ENCODE peak calls at places on chromosomes 6 and 20, in eight cellular contexts. One of them, this sample, is unnamed. For H3K4me1, the result is how much of the 10 kb centered on the place peaks cover.

GRCh38 chr20:58547527-58548475 is 32.6 kb upstream of the APCDD1L start:
- DNase-seq in endothelial cell of umbilical vein: peak
- DNase-seq in transverse colon: no peak
- DNase-seq in breast epithelium: no peak
- DNase-seq in A549: no peak
- DNase-seq in ascending aorta: no peak
- DNase-seq in heart left ventricle: no peak
- DNase-seq in pancreas: no peak
- DNase-seq in this sample: no peak

GRCh38 chr20:63183422-63184146 is 32.3 kb downstream of the YTHDF1 start:
- DNase-seq in transverse colon: peak
- DNase-seq in A549: peak
- DNase-seq in breast epithelium: no peak
- DNase-seq in ascending aorta: no peak
- DNase-seq in heart left ventricle: no peak
- DNase-seq in endothelial cell of umbilical vein: peak
- DNase-seq in pancreas: peak
- DNase-seq in this sample: peak

GRCh38 chr6:170221753-170222400 is 69.0 kb downstream of the DLL1 start:
- DNase-seq in transverse colon: peak
- DNase-seq in ascending aorta: no peak
- DNase-seq in heart left ventricle: no peak
- DNase-seq in pancreas: no peak
- DNase-seq in A549: no peak
- DNase-seq in endothelial cell of umbilical vein: no peak
- DNase-seq in breast epithelium: no peak
- DNase-seq in this sample: peak

GRCh38 chr20:1308067-1308701 is 20.8 kb downstream of the SDCBP2 start:
- DNase-seq in breast epithelium: no peak
- DNase-seq in A549: no peak
- DNase-seq in ascending aorta: no peak
- DNase-seq in transverse colon: no peak
- DNase-seq in heart left ventricle: no peak
- DNase-seq in endothelial cell of umbilical vein: no peak
- DNase-seq in pancreas: no peak
- DNase-seq in this sample: no peak

GRCh38 chr6:75113446-75113845 is 92.4 kb downstream of the COL12A1 start:
- DNase-seq in transverse colon: no peak
- DNase-seq in ascending aorta: no peak
- DNase-seq in pancreas: no peak
- DNase-seq in endothelial cell of umbilical vein: no peak
- DNase-seq in breast epithelium: no peak
- DNase-seq in A549: no peak
- DNase-seq in heart left ventricle: no peak
- DNase-seq in this sample: no peak

GRCh38 chr6:43990627-43991619 is 136.3 kb downstream of the MRPL14 start:
- DNase-seq in endothelial cell of umbilical vein: no peak
- DNase-seq in pancreas: no peak
- DNase-seq in A549: no peak
- DNase-seq in ascending aorta: no peak
- DNase-seq in transverse colon: peak
- DNase-seq in breast epithelium: no peak
- DNase-seq in heart left ventricle: no peak
- DNase-seq in this sample: no peak

GRCh38 chr6:151027936-151028838 is 162.7 kb downstream of the MTHFD1L start:
- DNase-seq in pancreas: no peak
- DNase-seq in ascending aorta: no peak
- DNase-seq in transverse colon: no peak
- DNase-seq in A549: no peak
- DNase-seq in endothelial cell of umbilical vein: no peak
- DNase-seq in breast epithelium: no peak
- DNase-seq in heart left ventricle: no peak
- DNase-seq in this sample: no peak

GRCh38 chr6:158627940-158628211 is 16.7 kb downstream of the DYNLT1 start:
- DNase-seq in pancreas: no peak
- DNase-seq in endothelial cell of umbilical vein: no peak
- DNase-seq in ascending aorta: no peak
- DNase-seq in heart left ventricle: no peak
- DNase-seq in transverse colon: no peak
- DNase-seq in A549: no peak
- DNase-seq in breast epithelium: no peak
- DNase-seq in this sample: no peak

GRCh38 chr6:4359108-4359710 is 223.8 kb upstream of the ECI2 start:
- DNase-seq in endothelial cell of umbilical vein: no peak
- DNase-seq in pancreas: no peak
- DNase-seq in transverse colon: no peak
- DNase-seq in A549: no peak
- DNase-seq in ascending aorta: no peak
- DNase-seq in breast epithelium: no peak
- DNase-seq in heart left ventricle: no peak
- DNase-seq in this sample: no peak

GRCh38 chr20:24859539-24859938 is 89.5 kb upstream of the CST7 start:
- DNase-seq in endothelial cell of umbilical vein: no peak
- DNase-seq in A549: no peak
- DNase-seq in pancreas: no peak
- DNase-seq in heart left ventricle: no peak
- DNase-seq in breast epithelium: no peak
- DNase-seq in ascending aorta: no peak
- DNase-seq in transverse colon: no peak
- DNase-seq in this sample: no peak

GRCh38 chr20:13462091-13462490 is 176.6 kb downstream of the TASP1 start:
- DNase-seq in breast epithelium: no peak
- DNase-seq in transverse colon: no peak
- DNase-seq in ascending aorta: no peak
- DNase-seq in endothelial cell of umbilical vein: no peak
- DNase-seq in heart left ventricle: no peak
- DNase-seq in pancreas: no peak
- DNase-seq in A549: no peak
- DNase-seq in this sample: no peak

GRCh38 chr6:72246926-72247325 is 360.6 kb downstream of the RIMS1 start:
- DNase-seq in endothelial cell of umbilical vein: no peak
- DNase-seq in heart left ventricle: no peak
- DNase-seq in breast epithelium: no peak
- DNase-seq in A549: no peak
- DNase-seq in transverse colon: no peak
- DNase-seq in ascending aorta: no peak
- DNase-seq in pancreas: no peak
- DNase-seq in this sample: no peak
- TF ChIP-seq CTCF in endothelial cell of umbilical vein: no peak
- TF ChIP-seq CTCF in heart left ventricle: no peak
- TF ChIP-seq CTCF in breast epithelium: no peak
- TF ChIP-seq CTCF in A549: no peak
- TF ChIP-seq CTCF in transverse colon: no peak
- TF ChIP-seq CTCF in ascending aorta: no peak
- TF ChIP-seq CTCF in pancreas: no peak
- TF ChIP-seq CTCF in this sample: no peak

GRCh38 chr6:41676406-41676805 is 38.1 kb downstream of the MDFI start:
- DNase-seq in pancreas: no peak
- DNase-seq in A549: no peak
- DNase-seq in ascending aorta: no peak
- DNase-seq in endothelial cell of umbilical vein: no peak
- DNase-seq in transverse colon: no peak
- DNase-seq in breast epithelium: no peak
- DNase-seq in heart left ventricle: no peak
- DNase-seq in this sample: no peak

GRCh38 chr6:41674231-41675000 is 36.1 kb downstream of the MDFI start:
- DNase-seq in pancreas: no peak
- DNase-seq in endothelial cell of umbilical vein: no peak
- DNase-seq in breast epithelium: no peak
- DNase-seq in A549: no peak
- DNase-seq in transverse colon: no peak
- DNase-seq in heart left ventricle: no peak
- DNase-seq in ascending aorta: no peak
- DNase-seq in this sample: no peak

GRCh38 chr6:41677430-41678045 is 39.3 kb downstream of the MDFI start:
- DNase-seq in breast epithelium: no peak
- DNase-seq in transverse colon: no peak
- DNase-seq in ascending aorta: no peak
- DNase-seq in heart left ventricle: no peak
- DNase-seq in endothelial cell of umbilical vein: no peak
- DNase-seq in A549: no peak
- DNase-seq in pancreas: no peak
- DNase-seq in this sample: no peak

GRCh38 chr6:41675176-41675767 is 37.0 kb downstream of the MDFI start:
- DNase-seq in heart left ventricle: no peak
- DNase-seq in ascending aorta: no peak
- DNase-seq in pancreas: no peak
- DNase-seq in A549: no peak
- DNase-seq in breast epithelium: no peak
- DNase-seq in endothelial cell of umbilical vein: no peak
- DNase-seq in transverse colon: no peak
- DNase-seq in this sample: no peak

DNA sequence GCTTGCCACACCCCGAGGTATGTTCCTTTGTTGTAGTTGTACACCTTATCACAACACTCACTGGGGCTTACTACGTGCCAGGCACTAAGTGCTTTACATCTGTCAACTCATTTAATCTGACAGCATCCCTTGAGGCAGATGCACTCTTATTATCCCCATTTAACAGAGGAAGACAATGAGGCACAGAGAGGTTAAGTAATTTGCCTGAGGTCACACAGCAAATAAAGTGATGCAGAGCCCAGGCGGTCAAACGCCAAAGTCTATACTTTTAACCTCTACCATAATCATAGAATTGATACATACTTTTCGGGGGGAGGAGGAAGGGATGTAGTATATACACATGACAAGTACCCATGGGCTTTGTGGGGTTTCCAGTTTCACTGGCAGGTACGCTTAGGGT is 37.7 kb downstream of the MDFI start:
- DNase-seq in pancreas: no peak
- DNase-seq in heart left ventricle: no peak
- DNase-seq in endothelial cell of umbilical vein: no peak
- DNase-seq in A549: no peak
- DNase-seq in ascending aorta: no peak
- DNase-seq in breast epithelium: no peak
- DNase-seq in transverse colon: no peak
- DNase-seq in this sample: no peak
- H3K4me1 ChIP-seq in pancreas: under half
- H3K4me1 ChIP-seq in heart left ventricle: under half
- H3K4me1 ChIP-seq in endothelial cell of umbilical vein: under half
- H3K4me1 ChIP-seq in A549: under half
- H3K4me1 ChIP-seq in ascending aorta: under half
- H3K4me1 ChIP-seq in breast epithelium: under half
- H3K4me1 ChIP-seq in transverse colon: under half
- H3K4me1 ChIP-seq in this sample: under half

GRCh38 chr6:148296746-148297145 is 45.9 kb upstream of the SASH1 start:
- DNase-seq in heart left ventricle: no peak
- DNase-seq in A549: no peak
- DNase-seq in ascending aorta: no peak
- DNase-seq in endothelial cell of umbilical vein: no peak
- DNase-seq in pancreas: no peak
- DNase-seq in breast epithelium: no peak
- DNase-seq in transverse colon: no peak
- DNase-seq in this sample: no peak
- H3K27ac ChIP-seq in heart left ventricle: no peak
- H3K27ac ChIP-seq in A549: no peak
- H3K27ac ChIP-seq in ascending aorta: no peak
- H3K27ac ChIP-seq in endothelial cell of umbilical vein: no peak
- H3K27ac ChIP-seq in pancreas: no peak
- H3K27ac ChIP-seq in breast epithelium: no peak
- H3K27ac ChIP-seq in transverse colon: no peak
- H3K27ac ChIP-seq in this sample: no peak

GRCh38 chr20:32661820-32662528 is 11.8 kb downstream of the C20orf203 start:
- DNase-seq in endothelial cell of umbilical vein: no peak
- DNase-seq in pancreas: no peak
- DNase-seq in heart left ventricle: no peak
- DNase-seq in breast epithelium: no peak
- DNase-seq in A549: no peak
- DNase-seq in transverse colon: no peak
- DNase-seq in ascending aorta: no peak
- DNase-seq in this sample: no peak
- TF ChIP-seq CTCF in endothelial cell of umbilical vein: no peak
- TF ChIP-seq CTCF in pancreas: no peak
- TF ChIP-seq CTCF in heart left ventricle: no peak
- TF ChIP-seq CTCF in breast epithelium: no peak
- TF ChIP-seq CTCF in A549: no peak
- TF ChIP-seq CTCF in transverse colon: no peak
- TF ChIP-seq CTCF in ascending aorta: no peak
- TF ChIP-seq CTCF in this sample: no peak

GRCh38 chr6:88380618-88381288 is 214.6 kb upstream of the CNR1 start:
- DNase-seq in ascending aorta: no peak
- DNase-seq in A549: no peak
- DNase-seq in heart left ventricle: no peak
- DNase-seq in transverse colon: no peak
- DNase-seq in breast epithelium: no peak
- DNase-seq in endothelial cell of umbilical vein: peak
- DNase-seq in pancreas: no peak
- DNase-seq in this sample: no peak
- H3K4me1 ChIP-seq in ascending aorta: under half
- H3K4me1 ChIP-seq in A549: under half
- H3K4me1 ChIP-seq in heart left ventricle: under half
- H3K4me1 ChIP-seq in transverse colon: under half
- H3K4me1 ChIP-seq in breast epithelium: under half
- H3K4me1 ChIP-seq in endothelial cell of umbilical vein: under half
- H3K4me1 ChIP-seq in pancreas: under half
- H3K4me1 ChIP-seq in this sample: under half

This sample was measured in prostate gland.